ENCODE peak calls at places on chromosome 4, in seven cellular contexts. X is nucleus accumbens, M is HT-29, E is fibroblast of the conjunctiva, V is NCI-H1694 treated with DMSO at 0.1 percent for 48 hours, L is astrocyte, O is amniotic stem cell. W is an unnamed sample.

GRCh38 chr4:88008133-88008621 is 742 bp downstream of the PKD2 start:
- DNase-seq in X (no peak), M (peak; percentile 51), E (no peak), V (peak; percentile 47), L (peak; percentile 50), O (no peak), W (peak; percentile 32)

GRCh38 chr4:94695389-94695788 is 62.4 kb upstream of the BMPR1B start:
- DNase-seq in X (no peak), M (no peak), E (no peak), V (no peak), L (no peak), O (no peak), W (no peak)

GRCh38 chr4:165502919-165503907 is 124.4 kb downstream of the CPE start:
- DNase-seq in X (no peak), M (no peak), E (peak; percentile 76), V (no peak), L (peak; percentile 52), O (no peak), W (no peak)

GRCh38 chr4:89000844-89001360 is 56.1 kb downstream of the FAM13A start:
- DNase-seq in X (no peak), M (peak; percentile 58), E (peak; percentile 29), V (peak; percentile 51), L (peak; percentile 58), O (no peak), W (no peak)

GRCh38 chr4:20430555-20430954 is 178.8 kb downstream of the SLIT2 start:
- DNase-seq in X (no peak), M (no peak), E (peak; percentile 46), V (no peak), L (no peak), O (no peak), W (no peak)

GRCh38 chr4:76305971-76306881 is at the start of gene STBD1:
- DNase-seq in X (peak; percentile 3), M (peak; percentile 69), E (peak; percentile 13), V (no peak), L (peak; percentile 60), O (peak; percentile 16), W (peak; percentile 23)

GRCh38 chr4:155392486-155393184 is 15.9 kb upstream of the MAP9 start:
- DNase-seq in X (no peak), M (no peak), E (peak; percentile 18), V (no peak), L (peak; percentile 53), O (no peak), W (no peak)

GRCh38 chr4:150375025-150375424 is 206.9 kb upstream of the MAB21L2 start:
- DNase-seq in X (no peak), M (no peak), E (no peak), V (no peak), L (no peak), O (no peak), W (no peak)